ENCODE peak calls at places on chromosome 5, in nine cellular contexts. One of them, this sample, is unnamed.

GRCh38 chr5:112479418-112479817 is 60.3 kb upstream of the EPB41L4A start:
- DNase-seq in endothelial cell of umbilical vein: peak
- DNase-seq in T-helper 2 cell: no peak
- DNase-seq in nephron progenitor cell: no peak
- DNase-seq in stimulated activated CD4-positive, alpha-beta T cell treated with anti-CD3 and anti-CD28 coated beads, Interleukin-15, amount 100 ng/mL, for 1 hour: no peak
- DNase-seq in activated naive CD8-positive, alpha-beta T cell treated with anti-CD3 and anti-CD28 coated beads, Interleukin-2, amount 50 U/mL, for 16 hours: no peak
- DNase-seq in left colon: no peak
- DNase-seq in spleen: no peak
- DNase-seq in effector memory CD4-positive, alpha-beta T cell: no peak
- DNase-seq in this sample: no peak

GRCh38 chr5:39138892-39139291 is 64.7 kb upstream of the RICTOR start:
- DNase-seq in activated naive CD8-positive, alpha-beta T cell treated with anti-CD3 and anti-CD28 coated beads, Interleukin-2, amount 50 U/mL, for 16 hours: no peak
- DNase-seq in left colon: no peak
- DNase-seq in endothelial cell of umbilical vein: peak
- DNase-seq in nephron progenitor cell: no peak
- DNase-seq in stimulated activated CD4-positive, alpha-beta T cell treated with anti-CD3 and anti-CD28 coated beads, Interleukin-15, amount 100 ng/mL, for 1 hour: no peak
- DNase-seq in spleen: no peak
- DNase-seq in effector memory CD4-positive, alpha-beta T cell: no peak
- DNase-seq in T-helper 2 cell: no peak
- DNase-seq in this sample: no peak

GRCh38 chr5:180370861-180371641 is 17.9 kb upstream of the GFPT2 start:
- DNase-seq in spleen: no peak
- DNase-seq in activated naive CD8-positive, alpha-beta T cell treated with anti-CD3 and anti-CD28 coated beads, Interleukin-2, amount 50 U/mL, for 16 hours: no peak
- DNase-seq in endothelial cell of umbilical vein: no peak
- DNase-seq in left colon: no peak
- DNase-seq in stimulated activated CD4-positive, alpha-beta T cell treated with anti-CD3 and anti-CD28 coated beads, Interleukin-15, amount 100 ng/mL, for 1 hour: no peak
- DNase-seq in effector memory CD4-positive, alpha-beta T cell: no peak
- DNase-seq in T-helper 2 cell: no peak
- DNase-seq in nephron progenitor cell: no peak
- DNase-seq in this sample: no peak

GRCh38 chr5:8053270-8053669 is 184.3 kb downstream of the MTRR start:
- DNase-seq in T-helper 2 cell: no peak
- DNase-seq in left colon: no peak
- DNase-seq in stimulated activated CD4-positive, alpha-beta T cell treated with anti-CD3 and anti-CD28 coated beads, Interleukin-15, amount 100 ng/mL, for 1 hour: no peak
- DNase-seq in nephron progenitor cell: no peak
- DNase-seq in effector memory CD4-positive, alpha-beta T cell: no peak
- DNase-seq in endothelial cell of umbilical vein: no peak
- DNase-seq in activated naive CD8-positive, alpha-beta T cell treated with anti-CD3 and anti-CD28 coated beads, Interleukin-2, amount 50 U/mL, for 16 hours: no peak
- DNase-seq in spleen: no peak
- DNase-seq in this sample: no peak

GRCh38 chr5:79395296-79395695 is 118.6 kb downstream of the HOMER1 start:
- DNase-seq in spleen: no peak
- DNase-seq in T-helper 2 cell: no peak
- DNase-seq in nephron progenitor cell: no peak
- DNase-seq in effector memory CD4-positive, alpha-beta T cell: no peak
- DNase-seq in left colon: no peak
- DNase-seq in endothelial cell of umbilical vein: no peak
- DNase-seq in stimulated activated CD4-positive, alpha-beta T cell treated with anti-CD3 and anti-CD28 coated beads, Interleukin-15, amount 100 ng/mL, for 1 hour: no peak
- DNase-seq in activated naive CD8-positive, alpha-beta T cell treated with anti-CD3 and anti-CD28 coated beads, Interleukin-2, amount 50 U/mL, for 16 hours: no peak
- DNase-seq in this sample: no peak

GRCh38 chr5:159175547-159175946 is 33.8 kb downstream of the RNF145 start:
- DNase-seq in effector memory CD4-positive, alpha-beta T cell: no peak
- DNase-seq in left colon: no peak
- DNase-seq in activated naive CD8-positive, alpha-beta T cell treated with anti-CD3 and anti-CD28 coated beads, Interleukin-2, amount 50 U/mL, for 16 hours: no peak
- DNase-seq in spleen: no peak
- DNase-seq in T-helper 2 cell: no peak
- DNase-seq in nephron progenitor cell: no peak
- DNase-seq in endothelial cell of umbilical vein: peak
- DNase-seq in stimulated activated CD4-positive, alpha-beta T cell treated with anti-CD3 and anti-CD28 coated beads, Interleukin-15, amount 100 ng/mL, for 1 hour: no peak
- DNase-seq in this sample: no peak

GRCh38 chr5:175246242-175246891 is 197.6 kb downstream of the DRD1 start:
- DNase-seq in T-helper 2 cell: no peak
- DNase-seq in spleen: no peak
- DNase-seq in stimulated activated CD4-positive, alpha-beta T cell treated with anti-CD3 and anti-CD28 coated beads, Interleukin-15, amount 100 ng/mL, for 1 hour: no peak
- DNase-seq in effector memory CD4-positive, alpha-beta T cell: no peak
- DNase-seq in activated naive CD8-positive, alpha-beta T cell treated with anti-CD3 and anti-CD28 coated beads, Interleukin-2, amount 50 U/mL, for 16 hours: no peak
- DNase-seq in nephron progenitor cell: no peak
- DNase-seq in endothelial cell of umbilical vein: no peak
- DNase-seq in left colon: peak
- DNase-seq in this sample: no peak

GRCh38 chr5:32174011-32174866 is at the start of gene GOLPH3:
- DNase-seq in left colon: peak
- DNase-seq in stimulated activated CD4-positive, alpha-beta T cell treated with anti-CD3 and anti-CD28 coated beads, Interleukin-15, amount 100 ng/mL, for 1 hour: peak
- DNase-seq in spleen: peak
- DNase-seq in endothelial cell of umbilical vein: peak
- DNase-seq in activated naive CD8-positive, alpha-beta T cell treated with anti-CD3 and anti-CD28 coated beads, Interleukin-2, amount 50 U/mL, for 16 hours: peak
- DNase-seq in nephron progenitor cell: peak
- DNase-seq in T-helper 2 cell: peak
- DNase-seq in effector memory CD4-positive, alpha-beta T cell: peak
- DNase-seq in this sample: peak

GRCh38 chr5:172437445-172438303 is 16.7 kb downstream of the SH3PXD2B start:
- DNase-seq in T-helper 2 cell: no peak
- DNase-seq in nephron progenitor cell: no peak
- DNase-seq in effector memory CD4-positive, alpha-beta T cell: no peak
- DNase-seq in stimulated activated CD4-positive, alpha-beta T cell treated with anti-CD3 and anti-CD28 coated beads, Interleukin-15, amount 100 ng/mL, for 1 hour: no peak
- DNase-seq in left colon: no peak
- DNase-seq in spleen: no peak
- DNase-seq in activated naive CD8-positive, alpha-beta T cell treated with anti-CD3 and anti-CD28 coated beads, Interleukin-2, amount 50 U/mL, for 16 hours: no peak
- DNase-seq in endothelial cell of umbilical vein: peak
- DNase-seq in this sample: peak

GRCh38 chr5:177447611-177448243 is 1.1 kb downstream of the PRR7 start:
- DNase-seq in effector memory CD4-positive, alpha-beta T cell: no peak
- DNase-seq in left colon: peak
- DNase-seq in nephron progenitor cell: peak
- DNase-seq in spleen: peak
- DNase-seq in activated naive CD8-positive, alpha-beta T cell treated with anti-CD3 and anti-CD28 coated beads, Interleukin-2, amount 50 U/mL, for 16 hours: no peak
- DNase-seq in stimulated activated CD4-positive, alpha-beta T cell treated with anti-CD3 and anti-CD28 coated beads, Interleukin-15, amount 100 ng/mL, for 1 hour: no peak
- DNase-seq in T-helper 2 cell: no peak
- DNase-seq in endothelial cell of umbilical vein: peak
- DNase-seq in this sample: peak

GRCh38 chr5:134247411-134247810 is 21.5 kb upstream of the PPP2CA start:
- DNase-seq in nephron progenitor cell: no peak
- DNase-seq in effector memory CD4-positive, alpha-beta T cell: no peak
- DNase-seq in stimulated activated CD4-positive, alpha-beta T cell treated with anti-CD3 and anti-CD28 coated beads, Interleukin-15, amount 100 ng/mL, for 1 hour: no peak
- DNase-seq in spleen: no peak
- DNase-seq in activated naive CD8-positive, alpha-beta T cell treated with anti-CD3 and anti-CD28 coated beads, Interleukin-2, amount 50 U/mL, for 16 hours: no peak
- DNase-seq in T-helper 2 cell: no peak
- DNase-seq in left colon: no peak
- DNase-seq in endothelial cell of umbilical vein: peak
- DNase-seq in this sample: no peak

This sample was measured in hypothalamus.